ENCODE peak calls at places on chromosomes 12 and 14, in five cellular contexts. E is amygdala, B is GM23248, C is endothelial cell, V is mammary epithelial cell. X is an unnamed sample.

GRCh38 chr12:3077572-3078081 is 448 bp downstream of the TSPAN9 start:
- DNase-seq in E (no peak), C (peak), V (no peak), B (peak), X (peak)

GRCh38 chr14:30227871-30228270 is 300.2 kb upstream of the PRKD1 start:
- DNase-seq in C (no peak), V (peak), B (peak), E (no peak), X (no peak)

GRCh38 chr12:12807970-12808702 is 5.0 kb upstream of the DDX47 start:
- DNase-seq in V (no peak), B (peak), E (no peak), C (no peak), X (peak)

GRCh38 chr14:22521449-22522239 is 67.4 kb downstream of the DAD1 start:
- DNase-seq in B (no peak), V (no peak), E (no peak), C (no peak), X (no peak)

GRCh38 chr12:52598966-52599365 is 2.3 kb downstream of the KRT72 start:
- DNase-seq in C (no peak), E (no peak), V (no peak), B (no peak), X (no peak)

GRCh38 chr14:102849522-102850379 is 72.5 kb downstream of the TRAF3 start:
- DNase-seq in E (no peak), C (no peak), B (peak), V (peak), X (no peak)

GRCh38 chr12:13165578-13166120 is 30.9 kb upstream of the EMP1 start:
- DNase-seq in V (peak), B (peak), E (no peak), C (no peak), X (no peak)

GRCh38 chr12:120381752-120382419 is 12.9 kb upstream of the MSI1 start:
- DNase-seq in C (no peak), E (no peak), V (no peak), B (no peak), X (no peak)

GRCh38 chr14:105538481-105539049 is 12.2 kb downstream of the TMEM121 start:
- DNase-seq in E (no peak), C (no peak), V (no peak), B (no peak), X (no peak)

GRCh38 chr12:13386269-13387039 is 189.9 kb downstream of the EMP1 start:
- DNase-seq in B (no peak), C (no peak), E (no peak), V (no peak), X (no peak)

GRCh38 chr14:92984082-92984788 is 61.3 kb downstream of the CHGA start:
- DNase-seq in B (no peak), E (no peak), C (no peak), V (no peak), X (no peak)

GRCh38 chr14:91924871-91925726 is 22.4 kb downstream of the FBLN5 start:
- DNase-seq in V (peak), C (no peak), E (no peak), B (no peak), X (peak)

GRCh38 chr14:31341280-31341679 is 79.1 kb downstream of the HEATR5A start:
- DNase-seq in E (no peak), V (no peak), C (no peak), B (no peak), X (no peak)

GRCh38 chr14:91405241-91405721 is 12.3 kb downstream of the CCDC88C start:
- DNase-seq in B (no peak), E (no peak), C (no peak), V (no peak), X (no peak)

GRCh38 chr12:59472273-59472672 is 123.6 kb upstream of the SLC16A7 start:
- DNase-seq in V (no peak), C (no peak), E (no peak), B (no peak), X (no peak)

GRCh38 chr14:53663709-53664108 is 292.9 kb downstream of the BMP4 start:
- DNase-seq in E (no peak), V (no peak), B (peak), C (peak), X (peak)

GRCh38 chr14:41605550-41606248 is 977 bp upstream of the LRFN5 start:
- DNase-seq in B (peak), V (no peak), C (peak), E (peak), X (peak)

GRCh38 chr12:12606793-12607589 is 4.7 kb upstream of the CREBL2 start:
- DNase-seq in V (peak), B (peak), C (no peak), E (no peak), X (no peak)

GRCh38 chr14:79702197-79702596 is 509.1 kb downstream of the DIO2 start:
- DNase-seq in E (no peak), B (no peak), C (no peak), V (no peak), X (no peak)

GRCh38 chr14:67564236-67564635 is 31.1 kb downstream of the PLEKHH1 start:
- DNase-seq in B (peak), E (no peak), C (no peak), V (no peak), X (no peak)

GRCh38 chr14:29927596-29928341 is at the start of gene PRKD1:
- DNase-seq in V (peak), C (peak), B (peak), E (peak), X (peak)

GRCh38 chr12:42326466-42327226 is 679 bp downstream of the PPHLN1 start:
- DNase-seq in V (peak), E (peak), C (no peak), B (peak), X (peak)

GRCh38 chr12:91792597-91792996 is 353.0 kb downstream of the BTG1 start:
- DNase-seq in C (no peak), V (no peak), E (no peak), B (no peak), X (no peak)

GRCh38 chr12:71653137-71653536 is 10.5 kb downstream of the ZFC3H1 start:
- DNase-seq in B (no peak), V (no peak), C (no peak), E (no peak), X (no peak)

GRCh38 chr14:102417118-102417517 is 54.4 kb downstream of the TECPR2 start:
- DNase-seq in E (no peak), B (no peak), V (no peak), C (no peak), X (no peak)

X was measured in A673.